ENCODE peak calls at places on chromosomes 16 and 17, in four cellular contexts. Q, B, N and P are unnamed samples.

GRCh38 chr16:65837431-65837986 is 529.0 kb upstream of the CDH5 start:
- DNase-seq in Q (no peak), B (no peak), N (no peak), P (no peak)

GRCh38 chr17:72734611-72735010 is 357.9 kb downstream of the SLC39A11 start:
- DNase-seq in Q (no peak), B (no peak), N (no peak), P (no peak)

GRCh38 chr16:30458561-30459394 is 13.1 kb upstream of the SEPHS2 start:
- DNase-seq in Q (no peak), B (peak), N (no peak), P (peak)

GRCh38 chr17:12097326-12097725 is 76.6 kb downstream of the MAP2K4 start:
- DNase-seq in Q (no peak), B (no peak), N (no peak), P (no peak)

GRCh38 chr17:32725697-32726096 is 151.2 kb downstream of the MYO1D start:
- DNase-seq in Q (no peak), B (no peak), N (no peak), P (no peak)

GRCh38 chr17:17508641-17509591 is 12.7 kb upstream of the RASD1 start:
- DNase-seq in Q (no peak), B (no peak), N (no peak), P (no peak)

GRCh38 chr17:31678431-31678830 is 180.6 kb downstream of the COPRS start:
- DNase-seq in Q (no peak), B (peak), N (no peak), P (no peak)

GRCh38 chr17:19508327-19508867 is 25.3 kb upstream of the SLC47A1 start:
- DNase-seq in Q (no peak), B (peak), N (no peak), P (peak)

GRCh38 chr16:14043793-14044192 is 27.3 kb upstream of the MRTFB start:
- DNase-seq in Q (no peak), B (no peak), N (no peak), P (no peak)

GRCh38 chr17:14792751-14793150 is 472.4 kb downstream of the PMP22 start:
- DNase-seq in Q (no peak), B (no peak), N (no peak), P (no peak)

GRCh38 chr17:50440172-50440837 is 14.3 kb downstream of the ACSF2 start:
- DNase-seq in Q (no peak), B (no peak), N (no peak), P (peak)

GRCh38 chr17:63697341-63698286 is 2.3 kb downstream of the LIMD2 start:
- DNase-seq in Q (no peak), B (peak), N (no peak), P (peak)

GRCh38 chr17:42866216-42866615 is 15.2 kb downstream of the AOC3 start:
- DNase-seq in Q (no peak), B (no peak), N (no peak), P (no peak)

GRCh38 chr16:2191446-2191706 is 5.0 kb downstream of the CASKIN1 start:
- DNase-seq in Q (no peak), B (no peak), N (no peak), P (no peak)

GRCh38 chr17:6681671-6682070 is 30.1 kb downstream of the C17orf100 start:
- DNase-seq in Q (no peak), B (no peak), N (no peak), P (no peak)

GRCh38 chr16:54342001-54342776 is 55.6 kb upstream of the IRX3 start:
- DNase-seq in Q (no peak), B (no peak), N (no peak), P (no peak)

GRCh38 chr16:26158142-26158759 is 466.5 kb downstream of the HS3ST4 start:
- DNase-seq in Q (no peak), B (no peak), N (no peak), P (no peak)

GRCh38 chr17:68829211-68829610 is 126.0 kb downstream of the ABCA8 start:
- DNase-seq in Q (no peak), B (no peak), N (no peak), P (no peak)

GRCh38 chr17:28133562-28133970 is 91.1 kb downstream of the NLK start:
- DNase-seq in Q (no peak), B (no peak), N (no peak), P (no peak)

GRCh38 chr17:7945651-7946050 is 13.6 kb downstream of the CNTROB start:
- DNase-seq in Q (no peak), B (no peak), N (no peak), P (no peak)

GRCh38 chr16:12721841-12722467 is 81.7 kb downstream of the CPPED1 start:
- DNase-seq in Q (no peak), B (peak), N (no peak), P (no peak)

GRCh38 chr16:53129281-53130192 is 74.7 kb downstream of the CHD9 start:
- DNase-seq in Q (peak), B (no peak), N (no peak), P (peak)

GRCh38 chr17:76943202-76943601 is 75.0 kb downstream of the MGAT5B start:
- DNase-seq in Q (no peak), B (no peak), N (no peak), P (no peak)

GRCh38 chr17:82087961-82088837 is 9.8 kb downstream of the FASN start:
- DNase-seq in Q (no peak), B (no peak), N (no peak), P (no peak)

GRCh38 chr17:66548158-66548557 is 245.7 kb downstream of the PRKCA start:
- DNase-seq in Q (no peak), B (no peak), N (no peak), P (peak)

GRCh38 chr16:87375426-87376135 is 8.0 kb downstream of the FBXO31 start:
- DNase-seq in Q (no peak), B (no peak), N (no peak), P (no peak)
- H3K4me3 ChIP-seq in Q (no peak), B (peak), N (no peak), P (no peak)

GRCh38 chr17:64775701-64776570 is 113.8 kb upstream of the SMURF2 start:
- DNase-seq in Q (no peak), B (no peak), N (no peak), P (peak)

GRCh38 chr17:64777413-64778101 is 115.5 kb upstream of the SMURF2 start:
- DNase-seq in Q (no peak), B (peak), N (no peak), P (peak)

GRCh38 chr17:64779344-64780095 is 117.4 kb upstream of the SMURF2 start:
- DNase-seq in Q (no peak), B (peak), N (no peak), P (peak)

GRCh38 chr17:64778367-64779290 is 116.5 kb upstream of the SMURF2 start:
- DNase-seq in Q (no peak), B (peak), N (peak), P (peak)

GRCh38 chr17:64778102-64778366 is 115.9 kb upstream of the SMURF2 start:
- DNase-seq in Q (no peak), B (no peak), N (no peak), P (no peak)
- H3K4me3 ChIP-seq in Q (no peak), B (peak), N (peak), P (peak)

GRCh38 chr16:88763502-88764053 is 21.4 kb downstream of the PIEZO1 start:
- DNase-seq in Q (no peak), B (no peak), N (no peak), P (no peak)
- H3K4me3 ChIP-seq in Q (no peak), B (no peak), N (no peak), P (no peak)

GRCh38 chr16:666572-666971 is 1.4 kb upstream of the RHOT2 start:
- DNase-seq in Q (no peak), B (no peak), N (no peak), P (no peak)

GRCh38 chr16:667113-667779 is 686 bp upstream of the RHOT2 start:
- DNase-seq in Q (no peak), B (no peak), N (no peak), P (no peak)

GRCh38 chr16:668519-669171 is 713 bp downstream of the RHOT2 start:
- DNase-seq in Q (no peak), B (no peak), N (no peak), P (no peak)

GRCh38 chr16:669666-670065 is 1.7 kb downstream of the RHOT2 start:
- DNase-seq in Q (no peak), B (no peak), N (no peak), P (no peak)

DNA sequence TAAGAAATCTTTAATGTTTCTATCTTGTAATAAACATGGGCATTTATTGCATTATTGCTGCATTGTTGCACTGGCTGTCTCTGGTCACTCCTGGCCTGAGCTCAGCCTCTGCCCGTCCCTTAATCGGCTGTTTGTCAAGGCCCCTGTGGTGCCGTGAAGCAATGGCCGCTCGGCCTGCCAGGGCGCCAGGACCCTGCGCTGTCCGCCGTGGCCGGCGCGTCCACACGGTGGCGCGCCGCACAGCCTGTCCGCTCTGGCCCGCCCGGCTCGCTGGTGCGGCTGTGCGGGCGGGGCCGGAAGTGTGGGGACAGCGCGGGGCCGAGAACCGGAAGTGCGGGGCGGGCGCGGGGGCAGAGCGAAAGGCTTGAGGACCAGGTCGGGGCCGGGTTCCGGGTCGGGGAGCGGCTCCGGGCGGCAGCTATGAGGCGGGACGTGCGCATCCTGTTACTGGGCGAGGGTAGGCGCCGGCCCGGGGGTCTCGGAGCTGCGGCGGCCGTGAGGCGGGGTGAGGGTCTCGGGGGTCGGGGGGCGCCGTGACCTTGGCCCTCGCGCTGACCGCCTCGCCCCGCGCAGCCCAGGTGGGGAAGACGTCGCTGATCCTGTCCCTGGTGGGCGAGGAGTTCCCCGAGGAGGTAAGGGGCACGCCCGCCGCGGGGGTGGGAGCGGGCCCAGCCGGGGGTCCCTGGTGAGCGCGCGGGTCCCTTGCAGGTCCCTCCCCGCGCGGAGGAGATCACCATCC is at the start of gene RHOT2:
- DNase-seq in Q (peak), B (peak), N (peak), P (peak)
- H3K4me3 ChIP-seq in Q (peak), B (peak), N (peak), P (peak)